ENCODE peak calls at places on chromosomes 2 and 18, in six cellular contexts. R is activated naive CD4-positive, alpha-beta T cell; F is AG08395; A is ACHN; S is A549; J is fibroblast of mammary gland. H is an unnamed sample.
A peak's percentile ranks its signal among the peaks of the same experiment; 100 is the strongest.

GRCh38 chr2:11596801-11597200 is 63.0 kb downstream of the GREB1 start:
- DNase-seq in R (no peak), F (no peak), A (no peak), S (no peak), J (no peak), H (no peak)

GRCh38 chr2:129035992-129036391 is 717.3 kb upstream of the HS6ST1 start:
- DNase-seq in R (no peak), F (no peak), A (no peak), S (no peak), J (no peak), H (no peak)

GRCh38 chr2:232308986-232309385 is 69.6 kb upstream of the ALPP start:
- DNase-seq in R (no peak), F (no peak), A (no peak), S (no peak), J (no peak), H (no peak)

GRCh38 chr2:163600801-163601200 is 135.0 kb downstream of the FIGN start:
- DNase-seq in R (no peak), F (no peak), A (no peak), S (no peak), J (no peak), H (no peak)

GRCh38 chr2:176413786-176414185 is 144.5 kb downstream of the MTX2 start:
- DNase-seq in R (no peak), F (no peak), A (no peak), S (no peak), J (no peak), H (no peak)

GRCh38 chr2:36461039-36461681 is 105.6 kb downstream of the CRIM1 start:
- DNase-seq in R (no peak), F (peak; percentile 77), A (peak; percentile 93), S (peak; percentile 28), J (peak; percentile 92), H (no peak)

GRCh38 chr2:216665240-216665639 is 30.1 kb downstream of the IGFBP5 start:
- DNase-seq in R (no peak), F (no peak), A (no peak), S (no peak), J (peak; percentile 42), H (peak; percentile 94)

GRCh38 chr2:79935771-79936657 is 368.5 kb downstream of the LRRTM1 start:
- DNase-seq in R (no peak), F (peak; percentile 55), A (peak; percentile 66), S (peak; percentile 9), J (peak; percentile 70), H (peak; percentile 59)

GRCh38 chr2:469521-469920 is 181.6 kb upstream of the ALKAL2 start:
- DNase-seq in R (no peak), F (no peak), A (no peak), S (no peak), J (no peak), H (no peak)

GRCh38 chr2:191321861-191322662 is 76.9 kb downstream of the MYO1B start:
- DNase-seq in R (no peak), F (peak; percentile 37), A (peak; percentile 64), S (no peak), J (peak; percentile 92), H (no peak)

GRCh38 chr18:66833646-66834045 is 229.8 kb upstream of the CDH19 start:
- DNase-seq in R (no peak), F (no peak), A (no peak), S (no peak), J (no peak), H (no peak)

GRCh38 chr18:62585274-62586147 is 62.7 kb downstream of the ZCCHC2 start:
- DNase-seq in R (no peak), F (no peak), A (no peak), S (no peak), J (no peak), H (no peak)

GRCh38 chr2:197386242-197386641 is 48.6 kb downstream of the SF3B1 start:
- DNase-seq in R (no peak), F (no peak), A (no peak), S (no peak), J (no peak), H (no peak)

GRCh38 chr2:183070942-183071844 is 7.4 kb upstream of the DUSP19 start:
- DNase-seq in R (no peak), F (peak; percentile 29), A (no peak), S (peak; percentile 30), J (peak; percentile 43), H (peak; percentile 31)

GRCh38 chr2:109614715-109615636 is 812 bp downstream of the SOWAHC start:
- DNase-seq in R (no peak), F (no peak), A (peak; percentile 22), S (no peak), J (no peak), H (peak; percentile 30)

GRCh38 chr18:53219853-53220252 is 879.9 kb downstream of the DCC start:
- DNase-seq in R (no peak), F (no peak), A (no peak), S (no peak), J (no peak), H (no peak)

GRCh38 chr2:218829868-218830451 is 1.6 kb downstream of the PRKAG3 start:
- DNase-seq in R (no peak), F (no peak), A (no peak), S (no peak), J (peak; percentile 22), H (no peak)

GRCh38 chr2:69464575-69464974 is 27.3 kb upstream of the NFU1 start:
- DNase-seq in R (no peak), F (peak; percentile 56), A (no peak), S (no peak), J (peak; percentile 83), H (no peak)

GRCh38 chr2:233438573-233439147 is 84.4 kb downstream of the DGKD start:
- DNase-seq in R (no peak), F (no peak), A (no peak), S (no peak), J (no peak), H (no peak)

GRCh38 chr2:96153291-96153713 is 8.1 kb upstream of the DUSP2 start:
- DNase-seq in R (no peak), F (no peak), A (no peak), S (no peak), J (no peak), H (no peak)

H was measured in T47D.